ENCODE peak calls at places on chromosomes 1 and 21, in six cellular contexts. H is psoas muscle; G is left ventricle myocardium inferior; D is CD8-positive, alpha-beta T cell; L is heart right ventricle; P is PC-9. O is an unnamed sample.

GRCh38 chr1:171869097-171869496 is 27.8 kb downstream of the DNM3 start:
- DNase-seq in H (no peak), G (no peak), D (no peak), L (no peak), P (no peak), O (no peak)

GRCh38 chr1:205976708-205977107 is 26.5 kb downstream of the RAB7B start:
- DNase-seq in H (peak; percentile 79), G (peak; percentile 77), D (no peak), L (peak; percentile 52), P (peak; percentile 43), O (no peak)

GRCh38 chr1:5989286-5989605 is 3.0 kb downstream of the NPHP4 start:
- DNase-seq in H (peak; percentile 25), G (no peak), D (no peak), L (no peak), P (no peak), O (no peak)

GRCh38 chr1:147579532-147580199 is 38.4 kb downstream of the BCL9 start:
- DNase-seq in H (no peak), G (no peak), D (no peak), L (no peak), P (no peak), O (peak; percentile 19)

GRCh38 chr1:77955709-77956108 is 23.2 kb downstream of the FUBP1 start:
- DNase-seq in H (no peak), G (no peak), D (no peak), L (no peak), P (no peak), O (no peak)

GRCh38 chr1:14929547-14930223 is 223.9 kb upstream of the TMEM51 start:
- DNase-seq in H (no peak), G (no peak), D (no peak), L (no peak), P (no peak), O (peak; percentile 42)

GRCh38 chr1:207020016-207020708 is 12.4 kb downstream of the C1orf116 start:
- DNase-seq in H (no peak), G (no peak), D (no peak), L (no peak), P (peak; percentile 90), O (no peak)

GRCh38 chr1:214281902-214282695 is 1.1 kb downstream of the SMYD2 start:
- DNase-seq in H (peak; percentile 73), G (no peak), D (no peak), L (peak; percentile 46), P (peak; percentile 74), O (peak; percentile 59)

GRCh38 chr1:150194381-150195031 is 41.4 kb downstream of the ANP32E start:
- DNase-seq in H (no peak), G (no peak), D (no peak), L (no peak), P (no peak), O (no peak)

GRCh38 chr1:37807555-37808368 is at the start of the genes C1orf122 and YRDC:
- DNase-seq in H (peak; percentile 97), G (peak; percentile 96), D (peak; percentile 95), L (peak; percentile 95), P (peak; percentile 86), O (peak; percentile 95)

GRCh38 chr1:13813398-13814012 is 113.5 kb downstream of the PRDM2 start:
- DNase-seq in H (peak; percentile 72), G (no peak), D (peak; percentile 49), L (peak; percentile 49), P (no peak), O (no peak)

GRCh38 chr1:234603221-234604204 is 6.5 kb downstream of the IRF2BP2 start:
- DNase-seq in H (no peak), G (no peak), D (no peak), L (no peak), P (no peak), O (no peak)

GRCh38 chr21:32569261-32570230 is 15.8 kb downstream of the TCP10L start:
- DNase-seq in H (peak; percentile 78), G (peak; percentile 72), D (peak; percentile 85), L (peak; percentile 64), P (peak; percentile 62), O (peak; percentile 72)

GRCh38 chr1:25109527-25109926 is 122.8 kb downstream of the SYF2 start:
- DNase-seq in H (no peak), G (no peak), D (no peak), L (no peak), P (no peak), O (no peak)

GRCh38 chr1:175480343-175480827 is 263.0 kb downstream of the TNR start:
- DNase-seq in H (no peak), G (no peak), D (no peak), L (no peak), P (no peak), O (no peak)

GRCh38 chr1:89206361-89206760 is 7.6 kb upstream of the GBP4 start:
- DNase-seq in H (no peak), G (no peak), D (no peak), L (no peak), P (no peak), O (no peak)

GRCh38 chr1:23756676-23757075 is 13.4 kb downstream of the ELOA start:
- DNase-seq in H (no peak), G (no peak), D (no peak), L (no peak), P (no peak), O (no peak)

GRCh38 chr1:41780916-41781315 is 137.8 kb downstream of the HIVEP3 start:
- DNase-seq in H (no peak), G (no peak), D (no peak), L (no peak), P (no peak), O (no peak)

GRCh38 chr1:167711797-167712196 is 10.0 kb upstream of the MPZL1 start:
- DNase-seq in H (no peak), G (no peak), D (no peak), L (no peak), P (no peak), O (no peak)

GRCh38 chr1:33997127-33998047 is 133.5 kb downstream of the HMGB4 start:
- DNase-seq in H (no peak), G (no peak), D (no peak), L (no peak), P (no peak), O (no peak)

GRCh38 chr1:26099780-26100179 is 11.8 kb upstream of the PDIK1L start:
- DNase-seq in H (no peak), G (no peak), D (no peak), L (no peak), P (no peak), O (no peak)

GRCh38 chr1:47262787-47263413 is 30.9 kb upstream of the TAL1 start:
- DNase-seq in H (no peak), G (no peak), D (peak; percentile 41), L (no peak), P (peak; percentile 40), O (no peak)

GRCh38 chr1:163295949-163296348 is 25.8 kb upstream of the NUF2 start:
- DNase-seq in H (no peak), G (no peak), D (no peak), L (no peak), P (no peak), O (no peak)

GRCh38 chr1:10514490-10515235 is 39.9 kb downstream of the PEX14 start:
- DNase-seq in H (no peak), G (no peak), D (no peak), L (no peak), P (no peak), O (no peak)

GRCh38 chr1:90719321-90720136 is 2.4 kb upstream of the BARHL2 start:
- DNase-seq in H (no peak), G (no peak), D (no peak), L (no peak), P (no peak), O (no peak)

GRCh38 chr1:201590474-201590873 is 51.5 kb downstream of the NAV1 start:
- DNase-seq in H (no peak), G (no peak), D (no peak), L (no peak), P (no peak), O (no peak)

GRCh38 chr21:15250384-15250783 is 185.6 kb upstream of the NRIP1 start:
- DNase-seq in H (no peak), G (no peak), D (no peak), L (no peak), P (peak; percentile 53), O (no peak)

GRCh38 chr1:193060938-193061337 is 1.5 kb downstream of the RO60 start:
- DNase-seq in H (no peak), G (no peak), D (no peak), L (no peak), P (no peak), O (no peak)

GRCh38 chr1:61344711-61345110 is 262.4 kb downstream of the NFIA start:
- DNase-seq in H (no peak), G (no peak), D (no peak), L (no peak), P (no peak), O (no peak)

DNA sequence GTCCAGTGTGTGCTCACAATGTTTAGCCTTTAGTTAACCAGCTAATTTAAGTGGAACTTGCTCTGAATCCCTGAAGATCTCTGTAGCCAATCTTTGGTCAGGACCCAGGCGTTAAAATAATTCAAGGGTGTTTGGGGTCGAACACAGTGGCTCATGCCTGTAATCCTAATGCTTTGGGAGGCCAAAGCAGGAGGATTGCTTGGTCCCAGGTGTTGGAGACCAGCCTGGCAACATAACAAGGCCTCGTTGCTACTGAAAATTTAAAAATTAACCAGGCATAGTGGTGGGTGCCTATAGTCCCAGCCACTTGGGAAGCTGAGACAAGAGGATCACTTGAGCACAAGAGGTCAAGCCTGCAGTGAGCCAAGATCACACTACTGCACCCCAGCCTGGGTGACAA is 94.3 kb downstream of the ITSN1 start:
- DNase-seq in H (no peak), G (no peak), D (no peak), L (no peak), P (no peak), O (no peak)
- H3K4me1 ChIP-seq in H (no peaks in the 10 kb centered on the region), G (peaks cover 6% of the 10 kb centered on the region), D (no peaks in the 10 kb centered on the region), L (no peaks in the 10 kb centered on the region), P (no peaks in the 10 kb centered on the region), O (no peaks in the 10 kb centered on the region)

GRCh38 chr1:8217011-8217711 is 100.8 kb upstream of the SLC45A1 start:
- DNase-seq in H (peak; percentile 66), G (peak; percentile 46), D (peak; percentile 15), L (peak; percentile 51), P (no peak), O (peak; percentile 78)
- H3K4me3 ChIP-seq in H (peak overlapping the region; percentile 64), G (peak overlapping the region; percentile 68), D (peak overlapping the region; percentile 2), L (peak overlapping the region; percentile 59), P (no peak overlapping the region), O (peak overlapping the region; percentile 29)

GRCh38 chr1:1761504-1762376 is 16.5 kb downstream of the NADK start:
- DNase-seq in H (peak; percentile 35), G (no peak), D (no peak), L (no peak), P (peak; percentile 24), O (no peak)

GRCh38 chr1:1764876-1765478 is 13.3 kb downstream of the NADK start:
- DNase-seq in H (peak; percentile 33), G (no peak), D (no peak), L (no peak), P (peak; percentile 32), O (peak; percentile 49)

GRCh38 chr1:1760345-1760650 is 18.0 kb downstream of the NADK start:
- DNase-seq in H (no peak), G (no peak), D (no peak), L (no peak), P (no peak), O (no peak)

GRCh38 chr1:1760715-1761114 is 17.6 kb downstream of the NADK start:
- DNase-seq in H (peak; percentile 35), G (no peak), D (no peak), L (no peak), P (peak; percentile 38), O (no peak)

GRCh38 chr1:1763657-1764621 is 14.3 kb downstream of the NADK start:
- DNase-seq in H (peak; percentile 85), G (peak; percentile 62), D (no peak), L (no peak), P (peak; percentile 93), O (peak; percentile 48)
- H3K4me1 ChIP-seq in H (peaks cover 6% of the 10 kb centered on the region), G (peaks cover 11% of the 10 kb centered on the region), D (no peaks in the 10 kb centered on the region), L (no peaks in the 10 kb centered on the region), P (peaks cover 65% of the 10 kb centered on the region), O (peaks cover under 1% of the 10 kb centered on the region)

GRCh38 chr1:93591291-93591832 is 90.3 kb downstream of the BCAR3 start:
- DNase-seq in H (no peak), G (no peak), D (no peak), L (no peak), P (no peak), O (no peak)
- H3K4me3 ChIP-seq in H (no peak overlapping the region), G (no peak overlapping the region), D (no peak overlapping the region), L (no peak overlapping the region), P (no peak overlapping the region), O (no peak overlapping the region)